ENCODE peak calls at places on chromosomes 6 and 20, in five cellular contexts. G is A549; M is CD8-positive, alpha-beta T cell; T is fibroblast of lung; S is breast epithelium. A is an unnamed sample.

GRCh38 chr20:45822863-45823262 is 4.2 kb downstream of the TNNC2 start:
- DNase-seq in G (no peak), M (no peak), T (no peak), S (no peak), A (peak; percentile 72)

GRCh38 chr6:142940487-142940886 is 4.5 kb downstream of the HIVEP2 start:
- DNase-seq in G (no peak), M (no peak), T (peak; percentile 86), S (no peak), A (no peak)

GRCh38 chr20:12966468-12967085 is 42.2 kb upstream of the SPTLC3 start:
- DNase-seq in G (peak; percentile 61), M (no peak), T (peak; percentile 42), S (no peak), A (no peak)

GRCh38 chr6:124223596-124223995 is 419.9 kb downstream of the NKAIN2 start:
- DNase-seq in G (no peak), M (no peak), T (peak; percentile 80), S (no peak), A (no peak)

GRCh38 chr20:58511364-58511763 is 3.8 kb downstream of the APCDD1L start:
- DNase-seq in G (peak; percentile 7), M (no peak), T (peak; percentile 90), S (no peak), A (no peak)

GRCh38 chr20:6074145-6074561 is 20.3 kb upstream of the LRRN4 start:
- DNase-seq in G (peak; percentile 57), M (no peak), T (no peak), S (no peak), A (no peak)

GRCh38 chr20:44931911-44932310 is 22.1 kb downstream of the PABPC1L start:
- DNase-seq in G (no peak), M (no peak), T (no peak), S (no peak), A (no peak)

GRCh38 chr20:32577023-32577422 is 8.1 kb downstream of the NOL4L start:
- DNase-seq in G (no peak), M (no peak), T (no peak), S (no peak), A (no peak)

GRCh38 chr6:98669371-98669770 is 165.0 kb upstream of the POU3F2 start:
- DNase-seq in G (no peak), M (no peak), T (no peak), S (no peak), A (no peak)

GRCh38 chr6:9999806-10000205 is 415.1 kb downstream of the TFAP2A start:
- DNase-seq in G (no peak), M (no peak), T (no peak), S (no peak), A (no peak)

GRCh38 chr6:138987299-138987642 is 782 bp downstream of the REPS1 start:
- DNase-seq in G (no peak), M (peak; percentile 5), T (peak; percentile 32), S (no peak), A (peak; percentile 77)

GRCh38 chr6:99026135-99026534 is 78.4 kb upstream of the FBXL4 start:
- DNase-seq in G (peak; percentile 12), M (no peak), T (peak; percentile 54), S (no peak), A (no peak)

GRCh38 chr6:109454483-109455160 is 950 bp downstream of the MICAL1 start:
- DNase-seq in G (no peak), M (peak; percentile 82), T (peak; percentile 20), S (peak; percentile 39), A (peak; percentile 75)

GRCh38 chr20:46705378-46705729 is 4.1 kb upstream of the SLC2A10 start:
- DNase-seq in G (no peak), M (no peak), T (no peak), S (no peak), A (no peak)

GRCh38 chr6:28710466-28711191 is 184.9 kb downstream of the GPX5 start:
- DNase-seq in G (peak; percentile 87), M (no peak), T (peak; percentile 67), S (no peak), A (no peak)

GRCh38 chr6:20038385-20038784 is 173.9 kb downstream of the MBOAT1 start:
- DNase-seq in G (no peak), M (no peak), T (no peak), S (no peak), A (no peak)

GRCh38 chr6:15493437-15494168 is 169.2 kb downstream of the DTNBP1 start:
- DNase-seq in G (no peak), M (no peak), T (peak; percentile 61), S (no peak), A (no peak)

GRCh38 chr6:223763-224162 is 68.5 kb upstream of the DUSP22 start:
- DNase-seq in G (no peak), M (no peak), T (peak; percentile 28), S (no peak), A (peak; percentile 44)

GRCh38 chr20:49590163-49591017 is 22.5 kb upstream of the PTGIS start:
- DNase-seq in G (no peak), M (no peak), T (no peak), S (no peak), A (no peak)

GRCh38 chr20:49586967-49587587 is 19.1 kb upstream of the PTGIS start:
- DNase-seq in G (no peak), M (no peak), T (no peak), S (no peak), A (no peak)

GRCh38 chr20:49591217-49591865 is 23.4 kb upstream of the PTGIS start:
- DNase-seq in G (no peak), M (no peak), T (peak; percentile 91), S (no peak), A (no peak)

GRCh38 chr20:49592120-49592519 is 24.2 kb upstream of the PTGIS start:
- DNase-seq in G (no peak), M (no peak), T (no peak), S (no peak), A (no peak)

GRCh38 chr20:49589747-49590146 is 21.8 kb upstream of the PTGIS start:
- DNase-seq in G (no peak), M (no peak), T (no peak), S (no peak), A (no peak)
- H3K4me1 ChIP-seq in G (peaks cover 30% of the 10 kb centered on the region), M (peaks cover 20% of the 10 kb centered on the region), T (peaks cover 16% of the 10 kb centered on the region), S (no peaks in the 10 kb centered on the region), A (peaks cover 40% of the 10 kb centered on the region)

GRCh38 chr6:100209323-100210137 is 215.5 kb upstream of the MCHR2 start:
- DNase-seq in G (no peak), M (no peak), T (peak; percentile 35), S (no peak), A (no peak)

GRCh38 chr6:100210138-100210872 is 216.3 kb upstream of the MCHR2 start:
- DNase-seq in G (no peak), M (no peak), T (no peak), S (no peak), A (no peak)
- TF ChIP-seq CTCF in G (no peak), M (no peak), T (no peak), S (no peak), A (no peak)

GRCh38 chr6:76135481-76135880 is 63.0 kb upstream of the IMPG1 start:
- DNase-seq in G (no peak), M (no peak), T (no peak), S (no peak), A (no peak)

GRCh38 chr6:76134651-76135050 is 62.2 kb upstream of the IMPG1 start:
- DNase-seq in G (no peak), M (no peak), T (no peak), S (no peak), A (no peak)
- H3K4me3 ChIP-seq in G (no peak overlapping the region), M (no peak overlapping the region), T (no peak overlapping the region), S (no peak overlapping the region), A (no peak overlapping the region)

GRCh38 chr6:44123544-44123943 is 3.7 kb downstream of the MRPL14 start:
- DNase-seq in G (no peak), M (no peak), T (no peak), S (no peak), A (no peak)

GRCh38 chr6:44129841-44130322 is 2.5 kb downstream of the TMEM63B start:
- DNase-seq in G (no peak), M (no peak), T (no peak), S (no peak), A (no peak)

GRCh38 chr6:44126320-44127149 is 717 bp downstream of the MRPL14 start:
- DNase-seq in G (peak; percentile 22), M (peak; percentile 62), T (peak; percentile 79), S (peak; percentile 25), A (peak; percentile 77)

GRCh38 chr6:44128020-44128917 is 915 bp downstream of the TMEM63B start:
- DNase-seq in G (no peak), M (no peak), T (peak; percentile 33), S (peak; percentile 33), A (peak; percentile 76)

GRCh38 chr6:44127186-44128019 is at the start of the genes MRPL14 and TMEM63B:
- DNase-seq in G (peak; percentile 83), M (peak; percentile 89), T (peak; percentile 77), S (peak; percentile 75), A (peak; percentile 95)
- H3K4me1 ChIP-seq in G (peaks cover 34% of the 10 kb centered on the region), M (peaks cover 50% of the 10 kb centered on the region), T (peaks cover 11% of the 10 kb centered on the region), S (peaks cover 6% of the 10 kb centered on the region), A (peaks cover 30% of the 10 kb centered on the region)

DNA sequence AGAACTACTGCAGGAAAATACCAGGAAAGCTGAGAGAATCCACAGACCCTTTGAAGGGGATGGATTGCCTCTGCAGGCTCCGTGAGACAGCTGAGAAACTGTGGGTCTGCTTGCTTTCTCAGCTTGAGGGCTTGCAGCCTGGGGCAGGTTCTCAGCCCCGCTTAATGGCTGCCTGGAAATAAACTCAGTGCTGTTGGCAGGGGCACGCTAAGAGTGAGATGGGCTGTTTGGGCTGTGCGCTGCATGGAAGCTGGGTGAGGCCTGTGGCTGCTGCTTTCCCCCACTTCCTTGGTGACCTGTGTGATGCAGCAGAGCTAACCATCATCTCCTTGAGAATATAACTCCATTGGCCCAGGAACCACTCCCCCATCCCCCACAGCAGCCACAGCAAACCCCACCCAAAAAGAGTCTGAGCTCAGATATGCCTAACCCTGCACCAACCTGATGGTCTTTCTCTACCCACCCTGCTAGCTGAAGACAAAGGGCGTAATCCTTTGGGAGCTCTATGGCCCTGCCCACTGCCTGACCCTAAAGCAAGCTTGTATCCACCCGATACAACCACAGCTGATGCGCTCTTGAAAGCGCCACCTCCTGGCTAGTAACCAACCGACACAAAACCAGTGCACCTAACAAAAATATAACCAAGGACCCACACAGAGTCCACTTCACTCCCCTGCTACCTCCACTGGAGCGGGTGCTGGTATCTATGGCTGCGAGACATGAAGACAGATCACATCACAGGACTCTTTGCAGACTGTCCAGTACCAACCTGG is 800.6 kb upstream of the MAP3K7 start:
- DNase-seq in G (no peak), M (no peak), T (no peak), S (no peak), A (no peak)
- TF ChIP-seq CTCF in G (no peak), M (no peak), T (no peak), S (no peak), A (no peak)